ENCODE peak calls at places on chromosomes 1 and 21, in four cellular contexts. One of them, this sample, is unnamed.

GRCh38 chr1:27632387-27633297 is 2.3 kb downstream of the FGR start:
- DNase-seq in HepG2: no peak
- DNase-seq in GM12878: peak; percentile 94
- DNase-seq in H1: no peak
- DNase-seq in this sample: no peak

GRCh38 chr1:205783904-205784303 is 8.6 kb upstream of the RAB29 start:
- DNase-seq in H1: no peak
- DNase-seq in HepG2: no peak
- DNase-seq in GM12878: no peak
- DNase-seq in this sample: no peak

GRCh38 chr1:220966874-220967631 is 87.8 kb downstream of the HLX start:
- DNase-seq in HepG2: no peak
- DNase-seq in H1: no peak
- DNase-seq in GM12878: no peak
- DNase-seq in this sample: peak; percentile 89

GRCh38 chr1:43540653-43541071 is 10.0 kb downstream of the PTPRF start:
- DNase-seq in GM12878: no peak
- DNase-seq in H1: no peak
- DNase-seq in HepG2: no peak
- DNase-seq in this sample: no peak

GRCh38 chr1:193458628-193459027 is 272.2 kb upstream of the B3GALT2 start:
- DNase-seq in HepG2: no peak
- DNase-seq in GM12878: no peak
- DNase-seq in H1: no peak
- DNase-seq in this sample: no peak

GRCh38 chr21:45768011-45768740 is 124.7 kb downstream of the PCBP3 start:
- DNase-seq in GM12878: no peak
- DNase-seq in HepG2: no peak
- DNase-seq in H1: no peak
- DNase-seq in this sample: no peak

GRCh38 chr1:48469616-48470500 is 2.1 kb downstream of the SPATA6 start:
- DNase-seq in HepG2: no peak
- DNase-seq in H1: no peak
- DNase-seq in GM12878: no peak
- DNase-seq in this sample: no peak

GRCh38 chr21:45004481-45005263 is 64.8 kb downstream of the SLX9 start:
- DNase-seq in H1: no peak
- DNase-seq in HepG2: no peak
- DNase-seq in GM12878: no peak
- DNase-seq in this sample: peak; percentile 53

GRCh38 chr21:45286671-45287437 is 841 bp downstream of the POFUT2 start:
- DNase-seq in GM12878: no peak
- DNase-seq in H1: peak; percentile 77
- DNase-seq in HepG2: no peak
- DNase-seq in this sample: peak; percentile 73

GRCh38 chr1:240271081-240271480 is 179.4 kb downstream of the FMN2 start:
- DNase-seq in GM12878: no peak
- DNase-seq in H1: no peak
- DNase-seq in HepG2: no peak
- DNase-seq in this sample: no peak

GRCh38 chr1:27960762-27961645 is 1.2 kb downstream of the XKR8 start:
- DNase-seq in GM12878: no peak
- DNase-seq in HepG2: no peak
- DNase-seq in H1: no peak
- DNase-seq in this sample: no peak

GRCh38 chr1:59008599-59009347 is 224.9 kb upstream of the JUN start:
- DNase-seq in H1: no peak
- DNase-seq in HepG2: no peak
- DNase-seq in GM12878: no peak
- DNase-seq in this sample: no peak

GRCh38 chr1:173294853-173295252 is 87.7 kb upstream of the TNFSF4 start:
- DNase-seq in H1: no peak
- DNase-seq in HepG2: no peak
- DNase-seq in GM12878: no peak
- DNase-seq in this sample: no peak
- TF ChIP-seq RAD21 in H1: no peak
- TF ChIP-seq RAD21 in HepG2: no peak
- TF ChIP-seq RAD21 in GM12878: no peak
- TF ChIP-seq RAD21 in this sample: no peak

GRCh38 chr1:212752934-212753497 is 38.6 kb downstream of the NSL1 start:
- DNase-seq in GM12878: peak; percentile 39
- DNase-seq in HepG2: no peak
- DNase-seq in H1: no peak
- DNase-seq in this sample: no peak

GRCh38 chr1:212752256-212752933 is 39.2 kb downstream of the NSL1 start:
- DNase-seq in H1: no peak
- DNase-seq in GM12878: peak; percentile 30
- DNase-seq in HepG2: no peak
- DNase-seq in this sample: no peak

GRCh38 chr1:212753766-212754165 is 37.8 kb downstream of the NSL1 start:
- DNase-seq in GM12878: no peak
- DNase-seq in H1: no peak
- DNase-seq in HepG2: no peak
- DNase-seq in this sample: no peak

GRCh38 chr1:212754193-212754592 is 37.4 kb downstream of the NSL1 start:
- DNase-seq in H1: no peak
- DNase-seq in HepG2: no peak
- DNase-seq in GM12878: no peak
- DNase-seq in this sample: no peak

GRCh38 chr1:212754715-212755114 is 36.9 kb downstream of the NSL1 start:
- DNase-seq in HepG2: no peak
- DNase-seq in H1: no peak
- DNase-seq in GM12878: no peak
- DNase-seq in this sample: no peak
- TF ChIP-seq HDAC6 in HepG2: no peak
- TF ChIP-seq HDAC6 in H1: no peak
- TF ChIP-seq HDAC6 in GM12878: no peak
- TF ChIP-seq HDAC6 in this sample: no peak

GRCh38 chr1:26189331-26189730 is 1.1 kb upstream of the CATSPER4 start:
- DNase-seq in H1: no peak
- DNase-seq in HepG2: no peak
- DNase-seq in GM12878: no peak
- DNase-seq in this sample: no peak

GRCh38 chr1:26188477-26188876 is 1.9 kb upstream of the CATSPER4 start:
- DNase-seq in HepG2: no peak
- DNase-seq in GM12878: no peak
- DNase-seq in H1: no peak
- DNase-seq in this sample: no peak

GRCh38 chr1:26191739-26192138 is 1.3 kb downstream of the CATSPER4 start:
- DNase-seq in HepG2: no peak
- DNase-seq in H1: no peak
- DNase-seq in GM12878: no peak
- DNase-seq in this sample: no peak

GRCh38 chr1:26190373-26190987 is at the start of gene CATSPER4:
- DNase-seq in H1: peak; percentile 77
- DNase-seq in HepG2: peak; percentile 54
- DNase-seq in GM12878: no peak
- DNase-seq in this sample: peak; percentile 74

DNA sequence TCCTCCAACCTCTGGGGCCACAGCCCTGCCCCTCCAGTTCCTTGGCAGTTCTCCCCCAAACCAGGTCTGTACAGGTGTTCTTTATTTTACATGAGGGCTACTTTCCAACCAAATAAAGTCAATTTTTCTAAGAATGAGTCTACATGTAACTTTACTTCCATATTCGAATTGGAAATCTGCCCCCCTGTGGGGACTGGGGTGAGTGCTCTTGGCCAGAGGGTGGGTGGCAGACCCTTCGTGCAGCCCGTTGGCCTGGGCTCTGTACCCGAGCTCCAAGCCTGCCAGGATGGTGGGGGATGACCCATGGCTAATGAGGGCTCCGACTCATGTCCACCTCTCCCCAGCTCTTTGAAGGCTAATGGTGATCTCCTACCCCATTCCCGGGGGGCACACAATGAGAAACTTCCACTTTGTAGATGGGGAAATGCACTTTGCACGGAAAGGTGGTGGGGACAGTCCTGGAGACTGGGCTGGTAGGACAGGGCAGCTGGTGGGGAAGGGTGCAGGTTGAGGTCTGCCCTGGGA is 589 bp upstream of the CATSPER4 start:
- DNase-seq in HepG2: no peak
- DNase-seq in GM12878: no peak
- DNase-seq in H1: no peak
- DNase-seq in this sample: peak; percentile 68
- TF ChIP-seq RAD21 in HepG2: no peak
- TF ChIP-seq RAD21 in GM12878: no peak
- TF ChIP-seq RAD21 in H1: no peak
- TF ChIP-seq RAD21 in this sample: no peak

DNA sequence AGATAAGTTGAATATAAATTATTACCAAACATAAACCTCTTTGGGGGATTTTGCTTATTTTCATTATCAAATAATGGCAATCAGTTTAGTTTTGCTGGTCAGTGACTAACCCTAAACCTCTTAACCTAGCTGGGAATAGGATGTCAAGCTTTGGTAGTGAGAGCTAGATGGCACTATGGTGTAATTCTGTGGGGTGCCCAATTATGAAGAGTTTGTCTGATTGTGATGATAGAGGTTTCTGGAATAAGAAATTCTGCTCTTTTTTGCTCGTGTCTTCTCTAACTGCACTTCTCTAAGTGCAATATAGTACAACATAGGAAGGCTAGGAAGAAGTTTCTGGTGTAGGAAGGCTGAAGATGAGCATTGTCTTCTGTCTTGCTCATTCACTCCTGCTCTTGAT is 59.8 kb downstream of the XCL1 start:
- DNase-seq in GM12878: no peak
- DNase-seq in HepG2: no peak
- DNase-seq in H1: no peak
- DNase-seq in this sample: no peak
- TF ChIP-seq HDAC6 in GM12878: no peak
- TF ChIP-seq HDAC6 in HepG2: no peak
- TF ChIP-seq HDAC6 in H1: no peak
- TF ChIP-seq HDAC6 in this sample: no peak

DNA sequence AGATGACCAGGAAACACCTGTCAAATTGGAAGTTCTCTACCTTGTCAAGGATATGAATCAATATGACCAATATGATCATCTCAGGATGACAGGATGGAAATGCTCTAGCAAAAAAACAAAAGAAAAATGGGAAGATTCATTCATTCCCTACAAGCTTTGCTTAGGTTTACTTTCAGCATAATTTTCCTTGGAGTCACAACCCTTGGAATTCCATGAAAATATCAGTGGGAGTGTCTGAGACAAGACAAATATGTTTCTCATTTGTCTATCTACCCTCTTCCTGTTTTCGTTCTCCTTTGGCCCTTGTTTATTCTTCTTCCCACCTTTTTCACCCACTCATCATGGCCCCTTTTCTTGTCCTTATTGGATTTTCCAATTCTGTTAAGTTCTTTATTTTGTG is 50.6 kb downstream of the COLGALT2 start:
- DNase-seq in H1: no peak
- DNase-seq in GM12878: no peak
- DNase-seq in HepG2: no peak
- DNase-seq in this sample: no peak
- TF ChIP-seq RAD21 in H1: no peak
- TF ChIP-seq RAD21 in GM12878: no peak
- TF ChIP-seq RAD21 in HepG2: no peak
- TF ChIP-seq RAD21 in this sample: no peak

DNA sequence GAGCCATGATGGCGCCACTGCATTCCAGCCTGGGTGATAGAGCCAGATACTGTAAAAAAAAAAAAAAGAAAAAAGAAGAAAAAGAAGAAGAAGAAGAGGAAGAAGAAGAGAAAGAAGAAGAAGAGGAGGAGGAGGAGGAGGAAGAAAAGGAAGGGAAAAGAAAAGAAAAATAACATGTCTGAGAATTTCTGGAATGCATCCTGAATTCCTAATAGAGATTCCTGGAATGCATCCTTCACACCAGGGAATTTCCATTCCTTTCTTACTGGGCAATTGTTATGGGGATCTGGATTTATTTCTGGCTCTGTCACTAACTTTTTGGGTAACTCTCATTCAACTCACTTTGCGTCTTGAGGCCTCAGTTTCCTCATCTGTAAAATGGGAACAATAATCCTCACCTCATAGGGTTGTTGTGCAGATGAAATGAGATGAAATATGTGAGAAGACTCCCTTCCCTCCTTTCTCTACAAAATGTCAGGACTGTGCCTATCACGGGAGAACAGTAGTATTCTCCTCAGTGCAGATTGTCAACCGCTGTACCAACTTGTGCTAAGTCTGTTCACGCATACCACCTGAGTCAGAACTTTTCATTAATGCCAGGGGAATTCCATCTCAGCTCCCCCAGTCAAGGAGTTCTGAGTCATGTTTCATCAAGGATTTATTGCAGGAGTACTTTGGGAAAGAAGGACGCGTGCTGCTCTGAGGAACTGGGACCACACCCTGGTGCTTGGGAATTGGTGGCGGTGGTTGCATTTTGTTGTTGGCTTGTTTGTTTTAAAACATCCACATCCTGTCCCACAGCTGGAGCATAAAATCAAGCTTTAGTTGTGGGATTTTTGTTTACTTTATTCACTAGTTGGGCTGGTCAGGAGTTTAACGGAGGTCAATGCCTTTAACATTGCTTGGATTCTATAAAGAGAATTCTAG is 42.4 kb upstream of the ROR1 start:
- DNase-seq in H1: no peak
- DNase-seq in GM12878: no peak
- DNase-seq in HepG2: no peak
- DNase-seq in this sample: no peak
- TF ChIP-seq HDAC6 in H1: no peak
- TF ChIP-seq HDAC6 in GM12878: no peak
- TF ChIP-seq HDAC6 in HepG2: no peak
- TF ChIP-seq HDAC6 in this sample: no peak

GRCh38 chr1:109887271-109887670 is 23.4 kb upstream of the CSF1 start:
- DNase-seq in H1: no peak
- DNase-seq in GM12878: no peak
- DNase-seq in HepG2: no peak
- DNase-seq in this sample: no peak

GRCh38 chr1:109883248-109883955 is 27.2 kb upstream of the CSF1 start:
- DNase-seq in GM12878: no peak
- DNase-seq in H1: no peak
- DNase-seq in HepG2: peak; percentile 32
- DNase-seq in this sample: no peak

GRCh38 chr1:109886827-109887226 is 23.8 kb upstream of the CSF1 start:
- DNase-seq in GM12878: no peak
- DNase-seq in H1: no peak
- DNase-seq in HepG2: no peak
- DNase-seq in this sample: no peak

GRCh38 chr1:109884242-109884891 is 26.3 kb upstream of the CSF1 start:
- DNase-seq in GM12878: no peak
- DNase-seq in HepG2: no peak
- DNase-seq in H1: no peak
- DNase-seq in this sample: no peak

DNA sequence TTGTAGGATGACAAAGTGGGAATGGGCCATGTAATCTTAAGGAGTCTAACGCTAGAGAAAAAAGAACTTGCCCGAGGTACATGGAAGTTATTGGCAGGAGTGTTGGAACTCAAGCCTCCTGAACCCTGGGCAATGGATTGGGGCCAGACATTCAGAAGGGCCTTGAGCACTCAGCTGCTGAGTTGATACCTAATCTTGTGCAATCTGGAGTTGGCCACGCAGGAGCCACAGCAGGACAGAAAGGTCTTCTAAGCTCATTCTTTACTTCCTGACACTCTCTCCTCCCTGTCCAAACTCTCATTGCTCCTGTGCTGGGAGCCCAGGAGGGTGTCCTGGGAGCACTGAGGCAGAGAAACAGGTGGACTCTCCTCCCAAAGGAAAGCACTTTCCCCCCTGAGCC is 25.1 kb upstream of the CSF1 start:
- DNase-seq in GM12878: no peak
- DNase-seq in HepG2: no peak
- DNase-seq in H1: no peak
- DNase-seq in this sample: no peak
- TF ChIP-seq RAD21 in GM12878: no peak
- TF ChIP-seq RAD21 in HepG2: no peak
- TF ChIP-seq RAD21 in H1: no peak
- TF ChIP-seq RAD21 in this sample: no peak